ENCODE peak calls at places on chromosome 10, in five cellular contexts. I is HS-27A, J is C1 segment of cervical spinal cord, P is HS-5, R is retina. T is an unnamed sample.

GRCh38 chr10:70786799-70787415 is 1.7 kb upstream of the TBATA start:
- DNase-seq in I (no peak), J (no peak), P (no peak), R (no peak), T (no peak)

GRCh38 chr10:126088144-126088543 is 191.8 kb downstream of the FANK1 start:
- DNase-seq in I (no peak), J (no peak), P (no peak), R (peak; percentile 45), T (no peak)

GRCh38 chr10:119526606-119527592 is 15.6 kb downstream of the RGS10 start:
- DNase-seq in I (no peak), J (no peak), P (no peak), R (peak; percentile 40), T (no peak)

GRCh38 chr10:11245510-11245909 is 227.8 kb downstream of the CELF2 start:
- DNase-seq in I (no peak), J (no peak), P (no peak), R (no peak), T (no peak)

GRCh38 chr10:35166607-35167006 is 40.0 kb downstream of the CREM start:
- DNase-seq in I (no peak), J (no peak), P (no peak), R (no peak), T (no peak)

GRCh38 chr10:25226775-25227682 is 52.2 kb downstream of the GPR158 start:
- DNase-seq in I (no peak), J (peak; percentile 4), P (no peak), R (peak; percentile 62), T (peak; percentile 6)

GRCh38 chr10:70535451-70535850 is 56.9 kb downstream of the PALD1 start:
- DNase-seq in I (no peak), J (no peak), P (no peak), R (no peak), T (no peak)

GRCh38 chr10:124955243-124955642 is 13.3 kb downstream of the ZRANB1 start:
- DNase-seq in I (no peak), J (no peak), P (no peak), R (no peak), T (no peak)